ENCODE peak calls at places on chromosomes 6 and 20, in eight cellular contexts. P, F, S, V, K, G, L and D are unnamed samples.
A peak's percentile ranks its signal among the peaks of the same experiment; 100 is the strongest.

GRCh38 chr20:60117040-60117439 is 158.8 kb downstream of the CDH26 start:
- DNase-seq in F (peak; percentile 3), S (no peak), V (no peak), G (no peak), K (no peak), L (no peak), P (peak; percentile 37), D (no peak)

GRCh38 chr6:34560366-34561226 is 4.5 kb upstream of the SPDEF start:
- DNase-seq in S (no peak), K (no peak), G (peak; percentile 22), P (no peak), V (no peak), L (no peak), F (peak; percentile 31), D (peak; percentile 39)

GRCh38 chr6:142842423-142843261 is 102.3 kb downstream of the HIVEP2 start:
- DNase-seq in F (peak; percentile 69), P (no peak), G (no peak), S (no peak), K (peak; percentile 67), L (no peak), V (peak; percentile 50), D (no peak)

GRCh38 chr20:61589055-61589385 is 337.0 kb downstream of the CDH4 start:
- DNase-seq in L (no peak), K (no peak), F (peak; percentile 90), S (no peak), P (no peak), V (no peak), G (no peak), D (no peak)

GRCh38 chr6:75205776-75206334 is at the start of gene COL12A1:
- DNase-seq in S (peak; percentile 87), F (peak; percentile 99), K (peak; percentile 11), G (peak; percentile 56), V (no peak), L (no peak), P (no peak), D (peak; percentile 74)

GRCh38 chr20:6074145-6074561 is 20.3 kb upstream of the LRRN4 start:
- DNase-seq in K (no peak), S (no peak), L (no peak), P (peak; percentile 59), F (peak; percentile 30), G (peak; percentile 16), V (no peak), D (no peak)

GRCh38 chr6:118660218-118660569 is 8.8 kb upstream of the CEP85L start:
- DNase-seq in P (no peak), G (no peak), K (peak; percentile 52), L (peak; percentile 39), V (no peak), S (no peak), F (peak; percentile 54), D (no peak)

GRCh38 chr6:161412795-161413194 is 138.9 kb upstream of the AGPAT4 start:
- DNase-seq in S (no peak), G (no peak), L (no peak), P (no peak), F (no peak), V (no peak), K (no peak), D (no peak)

GRCh38 chr6:28634758-28635546 is 109.3 kb downstream of the GPX5 start:
- DNase-seq in S (no peak), K (no peak), V (no peak), G (peak; percentile 42), P (no peak), L (no peak), F (peak; percentile 19), D (peak; percentile 70)